ENCODE peak calls at places on chromosome 11, in five cellular contexts. C is lower lobe of right lung, X is coronary artery, H is GM23338, P is K562. K is an unnamed sample.

GRCh38 chr11:46300270-46300669 is 22.8 kb downstream of the CREB3L1 start:
- DNase-seq in H (no peak), P (no peak), C (no peak), X (no peak), K (no peak)

GRCh38 chr11:35360059-35360530 is 59.3 kb downstream of the SLC1A2 start:
- DNase-seq in H (no peak), P (no peak), X (no peak), C (no peak), K (no peak)

GRCh38 chr11:34512810-34513673 is 552 bp downstream of the ELF5 start:
- DNase-seq in X (no peak), H (peak), C (peak), P (peak), K (no peak)

GRCh38 chr11:113279591-113279990 is 34.8 kb upstream of the TTC12 start:
- DNase-seq in P (no peak), H (no peak), X (no peak), C (no peak), K (no peak)

GRCh38 chr11:128039140-128040021 is 548.0 kb downstream of the ETS1 start:
- DNase-seq in P (no peak), X (no peak), C (peak), H (no peak), K (no peak)

GRCh38 chr11:80980221-80980620 is 1539.4 kb upstream of the TENM4 start:
- DNase-seq in H (no peak), X (no peak), P (no peak), C (no peak), K (peak)

GRCh38 chr11:17985517-17985916 is 27.3 kb downstream of the SERGEF start:
- DNase-seq in X (no peak), C (no peak), P (no peak), H (no peak), K (no peak)

GRCh38 chr11:111308140-111308539 is 9.8 kb downstream of the POU2AF3 start:
- DNase-seq in X (no peak), H (no peak), P (no peak), C (peak), K (no peak)

GRCh38 chr11:2777871-2778629 is 78.3 kb upstream of the KCNQ1OT1 start:
- DNase-seq in H (no peak), X (peak), C (peak), P (peak), K (no peak)

GRCh38 chr11:123286761-123287160 is 91.7 kb upstream of the CLMP start:
- DNase-seq in P (no peak), X (no peak), H (no peak), C (no peak), K (no peak)

GRCh38 chr11:35177370-35177769 is 38.4 kb downstream of the CD44 start:
- DNase-seq in H (no peak), C (no peak), P (no peak), X (no peak), K (no peak)

GRCh38 chr11:121520243-121521144 is 67.7 kb upstream of the SORL1-AS1 start:
- DNase-seq in H (no peak), P (no peak), X (no peak), C (no peak), K (peak)

GRCh38 chr11:61675826-61676225 is 4.4 kb upstream of the DAGLA start:
- DNase-seq in H (no peak), P (no peak), C (no peak), X (no peak), K (no peak)

GRCh38 chr11:73262851-73263495 is 9.2 kb upstream of the P2RY6 start:
- DNase-seq in C (no peak), P (no peak), H (no peak), X (peak), K (no peak)
- TF ChIP-seq CTCF in C (no peak), P (no peak), H (no peak), X (no peak), K (no peak)

GRCh38 chr11:130477646-130478203 is 29.3 kb downstream of the ADAMTS15 start:
- DNase-seq in P (no peak), X (no peak), C (no peak), H (no peak), K (no peak)

GRCh38 chr11:130480721-130481140 is 32.3 kb downstream of the ADAMTS15 start:
- DNase-seq in P (no peak), X (no peak), H (no peak), C (no peak), K (no peak)

GRCh38 chr11:130478204-130478701 is 29.8 kb downstream of the ADAMTS15 start:
- DNase-seq in C (no peak), H (no peak), P (no peak), X (peak), K (peak)

GRCh38 chr11:130480166-130480565 is 31.7 kb downstream of the ADAMTS15 start:
- DNase-seq in H (no peak), X (no peak), C (no peak), P (no peak), K (peak)

GRCh38 chr11:130478881-130479280 is 30.4 kb downstream of the ADAMTS15 start:
- DNase-seq in P (no peak), C (no peak), X (no peak), H (no peak), K (no peak)
- H3K27ac ChIP-seq in P (no peak), C (peak), X (peak), H (no peak), K (peak)

DNA sequence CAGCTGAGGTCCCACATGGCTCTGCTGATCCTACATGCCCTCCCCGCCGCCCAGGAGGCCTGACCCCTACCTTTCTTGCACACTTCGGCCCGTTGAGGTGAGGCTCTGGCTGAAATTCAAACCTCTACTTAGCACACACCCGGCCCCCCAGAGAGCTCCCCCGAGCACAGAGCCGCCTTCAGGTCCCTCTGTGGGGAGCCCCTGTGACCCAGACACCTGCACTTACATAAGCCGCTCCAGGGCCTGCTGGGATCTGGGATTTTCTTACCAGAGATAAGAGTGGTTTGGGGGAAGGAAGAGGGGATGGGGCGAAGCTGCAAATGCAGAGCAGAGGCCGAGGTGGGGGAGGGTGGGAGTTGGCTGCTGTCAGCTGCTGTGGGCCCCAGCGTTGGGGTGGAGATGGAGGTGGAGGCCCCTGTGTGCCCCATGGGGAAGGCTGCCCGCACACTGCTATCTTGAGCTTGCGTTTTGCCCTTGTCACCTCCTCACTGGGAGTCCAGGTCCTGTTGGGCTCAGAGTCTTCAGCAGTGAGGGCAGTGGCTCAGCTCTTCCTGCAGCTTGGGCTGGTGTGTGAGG is 30.6 kb downstream of the CAPN1 start:
- DNase-seq in H (peak), P (peak), X (no peak), C (no peak), K (no peak)
- H3K4me3 ChIP-seq in H (no peak), P (no peak), X (no peak), C (no peak), K (no peak)

GRCh38 chr11:119491753-119492455 is 68.9 kb upstream of the THY1 start:
- DNase-seq in H (peak), C (no peak), X (no peak), P (no peak), K (no peak)
- TF ChIP-seq CTCF in H (peak), C (no peak), X (no peak), P (peak), K (peak)

GRCh38 chr11:59271247-59271755 is 58.6 kb upstream of the MPEG1 start:
- DNase-seq in C (no peak), H (no peak), P (no peak), X (no peak), K (no peak)

GRCh38 chr11:59267738-59268475 is 55.2 kb upstream of the MPEG1 start:
- DNase-seq in H (no peak), X (no peak), C (no peak), P (peak), K (no peak)

GRCh38 chr11:59273008-59273841 is 60.5 kb upstream of the MPEG1 start:
- DNase-seq in X (no peak), H (no peak), C (no peak), P (no peak), K (no peak)

GRCh38 chr11:59267196-59267595 is 54.5 kb upstream of the MPEG1 start:
- DNase-seq in P (no peak), H (no peak), X (no peak), C (no peak), K (no peak)

GRCh38 chr11:59271811-59272327 is 59.1 kb upstream of the MPEG1 start:
- DNase-seq in H (no peak), C (no peak), P (no peak), X (no peak), K (no peak)
- H3K27ac ChIP-seq in H (no peak), C (no peak), P (no peak), X (no peak), K (no peak)

DNA sequence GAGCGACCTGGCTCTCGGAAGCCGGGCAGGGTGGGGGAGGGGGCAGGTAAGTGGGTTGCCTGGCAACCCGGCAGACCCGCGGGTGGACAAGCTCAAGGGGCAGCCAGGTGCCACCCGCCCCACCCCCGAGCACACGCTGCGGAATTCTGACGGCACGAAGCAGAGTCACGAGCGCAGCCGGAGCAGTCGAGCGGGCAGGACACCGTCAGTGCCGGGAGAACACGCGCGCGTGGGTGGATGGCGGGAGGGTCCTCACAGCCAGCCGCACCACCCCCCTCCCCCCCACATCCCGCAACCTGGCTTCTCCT is 133.2 kb upstream of the HSD17B12 start:
- DNase-seq in C (no peak), X (no peak), P (no peak), H (peak), K (no peak)
- H3K4me3 ChIP-seq in C (peak), X (peak), P (no peak), H (peak), K (peak)

DNA sequence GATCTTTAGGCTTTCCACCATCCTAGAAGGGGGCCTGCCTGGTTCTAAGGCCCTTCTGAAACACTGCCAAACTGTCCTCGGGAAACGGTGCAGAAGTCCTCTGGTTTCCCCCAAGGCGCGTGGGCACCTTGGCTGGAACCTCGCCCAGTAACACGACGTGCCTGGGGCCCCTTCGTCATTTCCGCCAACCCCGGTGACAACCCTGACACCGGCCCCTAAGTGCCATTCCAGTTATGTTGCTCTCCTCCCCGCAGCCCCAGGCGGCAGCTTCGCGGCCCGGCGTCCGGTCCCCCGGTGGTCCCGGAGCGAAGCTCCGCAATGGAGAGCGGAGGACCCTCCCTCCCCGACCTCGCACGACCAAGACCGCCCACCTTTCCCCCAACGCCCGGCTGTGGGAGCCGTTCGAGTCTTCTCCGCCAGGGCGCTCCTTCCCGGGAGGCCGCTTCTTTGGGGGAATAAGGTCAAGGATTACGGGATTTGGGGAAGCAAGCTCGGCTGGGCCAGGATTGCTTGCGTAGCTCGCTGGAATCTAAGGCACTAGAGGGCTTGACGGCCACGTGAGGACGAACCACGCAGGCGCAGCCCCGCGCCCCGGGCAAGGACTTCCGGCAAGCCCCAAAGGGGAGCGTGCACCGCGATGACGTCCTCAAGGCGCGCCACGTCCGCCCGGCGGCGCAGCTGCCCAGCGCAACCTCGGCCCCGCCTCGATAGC is 648 bp downstream of the RNH1 start:
- DNase-seq in P (peak), X (peak), H (peak), C (peak), K (peak)
- TF ChIP-seq CTCF in P (no peak), X (no peak), H (no peak), C (no peak), K (no peak)

K was measured in AG04450.